ENCODE peak calls at places on chromosomes 2 and 18, in nine cellular contexts. H is right atrium auricular region, F is mammary epithelial cell, O is endothelial cell, V is cardiac muscle cell, Z is fibroblast of villous mesenchyme, G is GM23338, C is MCF 10A, L is A549. A is an unnamed sample.

GRCh38 chr2:16321256-16321655 is 344.4 kb downstream of the CYRIA start:
- DNase-seq in H (no peak), F (no peak), O (no peak), V (no peak), Z (no peak), G (no peak), C (no peak), L (no peak), A (no peak)

GRCh38 chr2:239290618-239291504 is 110.0 kb downstream of the HDAC4 start:
- DNase-seq in H (no peak), F (peak), O (no peak), V (no peak), Z (no peak), G (peak), C (no peak), L (no peak), A (peak)

GRCh38 chr2:162184796-162185195 is 32.7 kb upstream of the GCG start:
- DNase-seq in H (no peak), F (no peak), O (no peak), V (no peak), Z (no peak), G (no peak), C (no peak), L (no peak), A (no peak)

GRCh38 chr18:22935431-22935830 is 2.3 kb downstream of the RBBP8 start:
- DNase-seq in H (no peak), F (peak), O (no peak), V (no peak), Z (no peak), G (peak), C (no peak), L (no peak), A (no peak)

GRCh38 chr2:152920846-152921245 is 202.4 kb downstream of the ARL6IP6 start:
- DNase-seq in H (no peak), F (peak), O (no peak), V (no peak), Z (no peak), G (no peak), C (peak), L (no peak), A (no peak)

GRCh38 chr2:157480182-157480961 is 36.5 kb upstream of the CYTIP start:
- DNase-seq in H (peak), F (peak), O (no peak), V (peak), Z (peak), G (no peak), C (peak), L (no peak), A (no peak)

GRCh38 chr18:11179959-11180519 is 30.7 kb upstream of the PIEZO2 start:
- DNase-seq in H (no peak), F (no peak), O (no peak), V (no peak), Z (no peak), G (no peak), C (no peak), L (no peak), A (no peak)

GRCh38 chr18:22214731-22215528 is 45.5 kb downstream of the GATA6 start:
- DNase-seq in H (no peak), F (peak), O (no peak), V (peak), Z (peak), G (no peak), C (peak), L (no peak), A (no peak)

GRCh38 chr2:201759567-201759966 is 21.2 kb downstream of the ALS2 start:
- DNase-seq in H (no peak), F (no peak), O (no peak), V (no peak), Z (no peak), G (no peak), C (no peak), L (no peak), A (no peak)

GRCh38 chr18:69455120-69455519 is 54.4 kb downstream of the DOK6 start:
- DNase-seq in H (no peak), F (no peak), O (no peak), V (peak), Z (peak), G (no peak), C (no peak), L (no peak), A (no peak)

GRCh38 chr18:72869786-72870185 is 2.0 kb upstream of the NETO1 start:
- DNase-seq in H (no peak), F (no peak), O (peak), V (no peak), Z (no peak), G (peak), C (no peak), L (no peak), A (peak)

GRCh38 chr2:18599509-18600254 is 10.3 kb upstream of the NT5C1B start:
- DNase-seq in H (no peak), F (no peak), O (no peak), V (peak), Z (no peak), G (no peak), C (no peak), L (no peak), A (no peak)

DNA sequence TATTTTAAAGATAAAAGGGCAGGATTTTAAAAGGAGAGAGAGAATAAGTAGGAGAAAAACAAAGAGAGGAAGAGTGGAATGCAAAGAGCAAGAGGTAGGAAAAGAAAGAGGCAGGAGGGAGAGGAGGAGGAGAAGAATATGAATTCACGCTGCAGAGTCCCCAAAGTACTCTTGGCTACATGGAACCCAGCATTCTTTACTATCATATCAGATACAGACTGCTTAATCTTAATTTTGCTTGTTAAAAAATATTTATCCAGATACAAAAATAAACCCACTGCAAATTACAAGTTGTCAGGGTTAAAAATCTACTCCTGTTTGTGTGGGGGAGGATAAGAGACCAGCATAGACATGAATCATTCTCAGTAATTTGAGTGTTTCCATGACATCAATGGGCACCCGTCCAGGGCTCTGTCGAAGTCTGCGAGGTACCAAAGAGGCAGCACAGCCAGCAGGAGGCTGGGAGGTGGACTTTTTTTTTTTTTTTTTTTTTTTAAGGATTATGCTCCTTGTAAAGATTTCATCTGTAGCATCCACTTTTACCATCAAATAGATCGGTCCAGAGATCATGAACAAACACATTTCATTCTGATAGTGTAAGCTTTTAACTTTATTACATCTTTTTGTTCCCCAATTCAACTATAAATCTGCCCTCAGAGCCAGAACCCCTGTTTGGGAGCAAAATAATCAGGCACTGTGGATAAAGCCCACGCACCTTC is 182.2 kb downstream of the TCF4 start:
- DNase-seq in H (peak), F (peak), O (no peak), V (peak), Z (peak), G (no peak), C (peak), L (peak), A (no peak)
- TF ChIP-seq CTCF in H (no peak), F (peak), O (no peak), V (peak), Z (peak), G (no peak), C (no peak), L (no peak), A (no peak)

DNA sequence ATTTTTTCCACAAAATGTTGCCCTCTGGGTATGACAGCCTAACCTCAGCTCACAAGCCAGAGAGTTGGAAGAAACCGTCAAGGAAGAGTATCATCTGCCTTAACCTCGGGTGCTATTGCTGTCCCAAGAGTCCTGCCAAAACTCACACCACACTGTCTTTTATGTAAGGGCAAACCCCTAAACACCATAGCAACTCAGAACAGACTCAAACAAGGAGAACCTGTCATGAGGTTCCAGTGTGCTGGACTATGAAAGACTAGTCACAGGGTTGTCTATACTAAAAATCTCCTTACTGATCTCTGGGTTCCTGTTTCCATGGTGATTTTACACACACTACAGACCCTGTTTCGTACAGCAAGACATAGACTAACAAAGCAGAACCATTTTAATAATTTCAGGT is 159.7 kb downstream of the PKP4 start:
- DNase-seq in H (no peak), F (no peak), O (no peak), V (no peak), Z (no peak), G (no peak), C (no peak), L (no peak), A (no peak)
- TF ChIP-seq CTCF in H (no peak), F (no peak), O (no peak), V (no peak), Z (no peak), G (no peak), C (no peak), L (no peak), A (no peak)

GRCh38 chr2:15034860-15035259 is 402.3 kb downstream of the LRATD1 start:
- DNase-seq in H (no peak), F (no peak), O (no peak), V (no peak), Z (no peak), G (no peak), C (no peak), L (no peak), A (no peak)

GRCh38 chr2:15028406-15028805 is 395.9 kb downstream of the LRATD1 start:
- DNase-seq in H (no peak), F (no peak), O (no peak), V (no peak), Z (no peak), G (no peak), C (no peak), L (no peak), A (no peak)

GRCh38 chr2:15034246-15034645 is 401.7 kb downstream of the LRATD1 start:
- DNase-seq in H (no peak), F (no peak), O (no peak), V (no peak), Z (no peak), G (no peak), C (no peak), L (no peak), A (no peak)

DNA sequence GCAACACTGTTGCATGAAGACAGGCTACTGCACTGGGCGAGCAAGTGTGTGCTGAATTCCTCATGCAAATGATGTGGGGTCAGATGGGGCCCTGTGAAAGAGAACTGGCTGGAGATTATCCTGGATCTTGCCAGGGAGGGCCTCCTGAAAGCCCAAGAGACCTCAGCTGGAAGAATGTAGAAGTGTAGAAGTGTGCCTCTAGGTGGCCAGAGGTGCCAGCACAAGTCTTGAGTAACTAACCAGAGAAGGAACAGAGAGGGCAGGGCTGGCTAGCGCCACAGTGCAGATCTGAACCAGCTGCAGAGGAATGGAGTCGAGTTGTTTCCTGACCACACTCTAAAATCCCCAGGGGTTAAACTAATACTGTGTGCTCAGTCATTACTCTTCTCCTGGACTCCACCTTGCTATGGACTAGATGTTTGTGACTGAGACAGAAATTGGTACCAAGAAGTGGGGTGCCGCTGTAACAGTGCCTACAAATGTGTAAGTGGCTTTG is 399.3 kb downstream of the LRATD1 start:
- DNase-seq in H (no peak), F (no peak), O (no peak), V (no peak), Z (no peak), G (peak), C (no peak), L (no peak), A (no peak)
- TF ChIP-seq CTCF in H (no peak), F (no peak), O (no peak), V (no peak), Z (no peak), G (peak), C (no peak), L (no peak), A (no peak)

GRCh38 chr2:21262426-21262940 is 138.7 kb downstream of the TDRD15 start:
- DNase-seq in H (no peak), F (no peak), O (no peak), V (no peak), Z (no peak), G (no peak), C (no peak), L (no peak), A (no peak)
- TF ChIP-seq CTCF in H (no peak), F (no peak), O (no peak), V (no peak), Z (no peak), G (no peak), C (no peak), L (no peak), A (no peak)

DNA sequence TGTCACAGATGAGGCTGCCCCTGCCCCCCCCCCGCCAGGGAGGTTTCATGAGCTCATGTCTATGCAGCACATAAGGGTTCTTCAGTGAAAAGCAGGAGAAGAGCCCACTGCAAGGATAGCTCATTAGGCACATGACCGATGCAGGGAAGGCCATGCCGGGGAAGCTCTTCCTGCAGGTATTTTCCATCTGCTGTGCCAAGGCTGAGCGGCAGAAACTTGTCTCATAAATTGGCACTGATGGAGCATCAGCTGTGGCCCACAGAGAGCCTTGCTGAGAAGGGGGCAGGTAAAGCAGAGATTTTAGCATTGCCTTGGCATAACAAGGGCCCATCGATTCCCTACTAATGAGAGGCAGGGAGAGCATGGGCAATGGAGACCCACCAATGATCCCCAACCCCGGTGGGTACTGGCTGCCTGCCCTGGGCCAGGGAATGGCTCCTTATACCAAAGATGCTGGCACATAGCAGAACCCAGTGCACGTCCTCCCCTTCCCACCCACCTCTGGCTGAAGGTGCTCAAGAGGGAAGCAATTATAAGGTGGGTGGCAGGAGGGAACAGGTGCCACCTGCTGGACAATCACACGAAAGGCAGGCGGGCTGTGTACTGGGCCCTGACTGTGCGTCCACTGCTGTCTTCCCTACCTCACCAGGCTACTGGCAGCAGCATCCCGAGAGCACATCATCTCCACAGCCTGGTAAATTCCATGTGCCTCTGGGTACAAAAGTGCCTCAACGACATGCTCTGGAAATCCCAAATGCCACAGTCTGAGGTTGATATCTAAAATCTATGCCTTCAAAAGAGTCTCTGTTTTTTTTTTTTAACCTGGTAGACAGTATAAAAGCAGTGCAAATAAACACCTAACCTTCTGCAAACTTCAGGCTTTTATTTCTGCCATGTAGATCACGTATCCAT is 41.4 kb downstream of the STEAP3 start:
- DNase-seq in H (no peak), F (peak), O (peak), V (peak), Z (peak), G (peak), C (peak), L (peak), A (peak)
- TF ChIP-seq CTCF in H (peak), F (peak), O (peak), V (peak), Z (peak), G (peak), C (peak), L (peak), A (peak)

GRCh38 chr18:35026407-35027061 is 14.7 kb upstream of the MAPRE2 start:
- DNase-seq in H (no peak), F (no peak), O (no peak), V (no peak), Z (no peak), G (peak), C (no peak), L (no peak), A (no peak)
- TF ChIP-seq CTCF in H (peak), F (no peak), O (no peak), V (no peak), Z (no peak), G (peak), C (no peak), L (no peak), A (no peak)

DNA sequence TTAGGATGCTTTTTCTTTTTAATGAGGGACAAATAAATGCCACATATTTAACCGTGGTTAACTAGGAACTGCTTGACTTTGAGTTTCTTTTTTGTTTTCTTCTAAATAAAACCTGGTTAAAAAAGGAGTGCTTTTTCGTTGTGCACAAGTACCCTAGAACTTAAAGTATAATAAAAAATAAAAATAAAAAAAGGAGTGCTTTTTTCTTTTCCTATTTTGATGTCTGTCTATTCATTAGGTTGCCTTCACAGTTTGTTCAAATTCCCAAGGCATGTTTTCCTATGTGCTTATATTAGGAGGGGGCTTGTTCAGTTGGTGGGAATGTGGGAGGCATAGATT is 4.4 kb downstream of the FOSL2 start:
- DNase-seq in H (no peak), F (no peak), O (no peak), V (no peak), Z (no peak), G (no peak), C (no peak), L (no peak), A (no peak)
- TF ChIP-seq CTCF in H (no peak), F (no peak), O (peak), V (no peak), Z (no peak), G (no peak), C (no peak), L (no peak), A (peak)

DNA sequence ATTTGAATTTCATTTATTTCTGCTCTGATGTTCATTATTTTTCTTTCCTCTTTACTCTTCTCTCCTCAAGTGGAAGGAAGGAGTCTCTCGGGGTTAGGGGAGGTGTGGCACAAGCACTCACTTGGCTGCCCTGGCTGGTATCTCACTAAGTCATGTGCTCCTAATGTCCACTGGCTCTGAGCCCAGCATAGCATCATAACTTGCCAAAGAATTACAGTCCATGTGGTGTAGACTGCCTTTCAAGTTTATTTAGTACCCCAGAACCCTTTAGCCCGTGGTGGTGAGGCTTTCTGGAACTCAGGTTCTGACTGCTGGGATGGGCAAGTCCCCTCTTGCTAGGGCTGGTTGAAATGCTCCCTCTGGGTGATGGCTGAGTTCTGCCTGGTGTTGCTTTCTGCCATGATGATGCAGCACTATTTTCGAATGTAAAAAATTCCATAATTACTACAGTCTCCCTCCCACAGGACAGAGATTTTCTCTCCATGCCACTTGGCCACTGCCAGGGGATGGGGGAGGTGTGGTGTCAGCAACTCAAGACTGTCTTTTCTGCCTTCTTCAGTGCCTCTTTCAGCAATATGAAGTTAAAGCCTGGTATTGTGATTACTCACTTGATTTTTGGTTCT is 22.2 kb downstream of the SPAG16 start:
- DNase-seq in H (no peak), F (peak), O (no peak), V (peak), Z (peak), G (no peak), C (peak), L (no peak), A (no peak)
- TF ChIP-seq CTCF in H (no peak), F (no peak), O (no peak), V (no peak), Z (no peak), G (no peak), C (no peak), L (no peak), A (no peak)

GRCh38 chr2:173286153-173286809 is 68.4 kb upstream of the CDCA7 start:
- DNase-seq in H (no peak), F (no peak), O (no peak), V (no peak), Z (no peak), G (no peak), C (no peak), L (peak), A (no peak)
- TF ChIP-seq CTCF in H (no peak), F (no peak), O (no peak), V (no peak), Z (no peak), G (no peak), C (no peak), L (peak), A (no peak)

A was measured in WTC11.